ENCODE peak calls at places on chromosome 9, in seven cellular contexts. U is heart right ventricle; H is substantia nigra; K is activated CD4-positive, alpha-beta memory T cell treated with anti-CD3 and anti-CD28 coated beads, Interleukin-2, amount 10 ng/mL, durations not matched to agents 7 days and 5 days; Q is neural crest cell; D is skeletal muscle cell; B is left cardiac atrium. Y is an unnamed sample.

GRCh38 chr9:110255417-110256141 is 728 bp downstream of the TXN start:
- DNase-seq in B (peak), U (peak), K (peak), H (peak), Q (peak), D (no peak), Y (peak)

GRCh38 chr9:4226331-4227250 is 73.3 kb downstream of the GLIS3 start:
- DNase-seq in D (no peak), K (no peak), U (no peak), H (no peak), Q (no peak), B (no peak), Y (no peak)

GRCh38 chr9:119795395-119795794 is 426.2 kb upstream of the BRINP1 start:
- DNase-seq in D (no peak), U (no peak), Q (no peak), H (no peak), K (no peak), B (no peak), Y (no peak)

GRCh38 chr9:134205636-134206316 is 41.4 kb upstream of the RNU6ATAC start:
- DNase-seq in Q (no peak), B (peak), K (no peak), D (peak), H (peak), U (peak), Y (peak)

GRCh38 chr9:27385606-27386005 is 88.7 kb upstream of the EQTN start:
- DNase-seq in Q (no peak), B (no peak), D (no peak), U (no peak), K (no peak), H (no peak), Y (no peak)

GRCh38 chr9:87640385-87640795 is 85.5 kb upstream of the CTSL start:
- DNase-seq in B (peak), U (no peak), H (no peak), Q (no peak), D (peak), K (no peak), Y (no peak)

GRCh38 chr9:131099088-131099611 is 2.8 kb downstream of the AIF1L start:
- DNase-seq in U (no peak), K (no peak), H (no peak), B (no peak), D (no peak), Q (no peak), Y (no peak)

GRCh38 chr9:123851851-123852250 is 78.1 kb downstream of the DENND1A start:
- DNase-seq in B (no peak), U (no peak), K (no peak), H (no peak), D (no peak), Q (no peak), Y (no peak)

GRCh38 chr9:113690055-113690740 is 185.9 kb upstream of the ZNF618 start:
- DNase-seq in H (no peak), D (no peak), Q (no peak), K (no peak), U (no peak), B (no peak), Y (no peak)

GRCh38 chr9:5269249-5269715 is 35.2 kb downstream of the RLN2 start:
- DNase-seq in H (no peak), D (no peak), K (no peak), Q (no peak), U (no peak), B (no peak), Y (no peak)

Y was measured in occipital lobe.